ENCODE peak calls at places on chromosomes 6 and 20, in five cellular contexts. N is mesenchymal stem cell, K is H1, J is trophoblast cell, B is neuronal stem cell. S is an unnamed sample.

GRCh38 chr6:17740559-17741220 is 34.0 kb upstream of the NUP153 start:
- DNase-seq in N (no peak), K (no peak), J (no peak), B (no peak), S (no peak)

GRCh38 chr20:40956503-40956902 is 72.1 kb upstream of the TOP1 start:
- DNase-seq in N (no peak), K (peak), J (no peak), B (no peak), S (no peak)

GRCh38 chr6:40611912-40612311 is 24.7 kb upstream of the LRFN2 start:
- DNase-seq in N (no peak), K (no peak), J (no peak), B (no peak), S (no peak)

GRCh38 chr20:35648836-35649235 is 15.9 kb downstream of the CPNE1 start:
- DNase-seq in N (no peak), K (no peak), J (no peak), B (no peak), S (no peak)

GRCh38 chr20:3282271-3283221 is 43.6 kb upstream of the SLC4A11 start:
- DNase-seq in N (no peak), K (no peak), J (peak), B (no peak), S (peak)

GRCh38 chr6:53544050-53544499 is 826 bp downstream of the GCLC start:
- DNase-seq in N (peak), K (no peak), J (peak), B (peak), S (no peak)

GRCh38 chr20:62606551-62607201 is 35.6 kb upstream of the SLCO4A1 start:
- DNase-seq in N (no peak), K (no peak), J (no peak), B (no peak), S (no peak)

GRCh38 chr6:105519954-105520353 is 117.1 kb upstream of the PREP start:
- DNase-seq in N (no peak), K (no peak), J (no peak), B (no peak), S (no peak)

GRCh38 chr20:10793741-10794140 is 119.9 kb upstream of the JAG1 start:
- DNase-seq in N (no peak), K (peak), J (no peak), B (no peak), S (peak)

GRCh38 chr20:34512266-34512954 is 3.8 kb upstream of the DYNLRB1 start:
- DNase-seq in N (peak), K (no peak), J (no peak), B (no peak), S (no peak)

GRCh38 chr6:77463308-77463880 is at the start of gene HTR1B:
- DNase-seq in N (peak), K (peak), J (no peak), B (peak), S (peak)

GRCh38 chr6:79913369-79913768 is 34.0 kb downstream of the ELOVL4 start:
- DNase-seq in N (no peak), K (no peak), J (no peak), B (no peak), S (no peak)

GRCh38 chr6:44456070-44456965 is 68.8 kb downstream of the CDC5L start:
- DNase-seq in N (peak), K (no peak), J (peak), B (peak), S (no peak)

GRCh38 chr6:127343753-127344659 is 597 bp upstream of the ECHDC1 start:
- DNase-seq in N (peak), K (no peak), J (no peak), B (peak), S (no peak)

GRCh38 chr20:45036044-45036755 is 64.7 kb downstream of the KCNS1 start:
- DNase-seq in N (peak), K (no peak), J (peak), B (no peak), S (no peak)

GRCh38 chr6:6820688-6821238 is 232.2 kb downstream of the LY86 start:
- DNase-seq in N (no peak), K (no peak), J (no peak), B (peak), S (peak)

GRCh38 chr6:149963212-149963461 is 606 bp upstream of the ULBP1 start:
- DNase-seq in N (peak), K (peak), J (peak), B (no peak), S (peak)

GRCh38 chr6:41799517-41799916 is 12.0 kb downstream of the TOMM6 start:
- DNase-seq in N (no peak), K (no peak), J (no peak), B (no peak), S (no peak)

GRCh38 chr6:66986940-66987339 is 1279.9 kb upstream of the EYS start:
- DNase-seq in N (no peak), K (no peak), J (no peak), B (no peak), S (no peak)

GRCh38 chr6:36769161-36769675 is 70.0 kb downstream of the CPNE5 start:
- DNase-seq in N (peak), K (no peak), J (peak), B (no peak), S (no peak)

GRCh38 chr6:111605100-111605748 is 454 bp downstream of the TRAF3IP2 start:
- DNase-seq in N (peak), K (peak), J (peak), B (no peak), S (peak)

GRCh38 chr20:24964518-24964838 is 15.4 kb downstream of the CST7 start:
- DNase-seq in N (no peak), K (no peak), J (no peak), B (no peak), S (peak)

GRCh38 chr20:4018015-4018748 is 2.8 kb upstream of the RNF24 start:
- DNase-seq in N (no peak), K (no peak), J (peak), B (no peak), S (no peak)

GRCh38 chr20:63132131-63132714 is 83.7 kb downstream of the YTHDF1 start:
- DNase-seq in N (no peak), K (no peak), J (no peak), B (no peak), S (peak)

GRCh38 chr6:54846243-54846856 is at the start of gene FAM83B:
- DNase-seq in N (peak), K (peak), J (peak), B (peak), S (peak)

GRCh38 chr6:91029211-91029610 is 442.3 kb upstream of the MAP3K7 start:
- DNase-seq in N (no peak), K (no peak), J (no peak), B (no peak), S (no peak)

GRCh38 chr6:125174626-125175025 is 21.1 kb downstream of the TPD52L1 start:
- DNase-seq in N (no peak), K (no peak), J (no peak), B (no peak), S (no peak)

GRCh38 chr6:132843316-132844040 is 29.1 kb downstream of the RPS12 start:
- DNase-seq in N (no peak), K (no peak), J (no peak), B (no peak), S (no peak)

GRCh38 chr6:35061102-35061615 is 80.0 kb downstream of the TCP11 start:
- DNase-seq in N (no peak), K (no peak), J (no peak), B (no peak), S (no peak)

GRCh38 chr20:63491635-63492230 is 7.2 kb downstream of the EEF1A2 start:
- DNase-seq in N (no peak), K (no peak), J (no peak), B (no peak), S (no peak)

GRCh38 chr20:13425401-13425800 is 204.3 kb downstream of the ISM1 start:
- DNase-seq in N (no peak), K (no peak), J (no peak), B (no peak), S (no peak)

GRCh38 chr6:80464901-80465300 is 358.4 kb downstream of the BCKDHB start:
- DNase-seq in N (no peak), K (no peak), J (no peak), B (no peak), S (peak)

GRCh38 chr6:169620171-169621125 is 81.4 kb downstream of the WDR27 start:
- DNase-seq in N (peak), K (no peak), J (peak), B (no peak), S (no peak)

GRCh38 chr6:75275067-75275466 is 9.5 kb downstream of the TMEM30A start:
- DNase-seq in N (peak), K (no peak), J (no peak), B (no peak), S (no peak)

GRCh38 chr20:45300961-45301360 is 5.7 kb upstream of the RBPJL start:
- DNase-seq in N (peak), K (peak), J (no peak), B (no peak), S (peak)

GRCh38 chr6:159691133-159691962 is 1.7 kb downstream of the SOD2 start:
- DNase-seq in N (peak), K (no peak), J (peak), B (no peak), S (no peak)

GRCh38 chr6:382883-383420 is 8.6 kb upstream of the IRF4 start:
- DNase-seq in N (no peak), K (no peak), J (no peak), B (no peak), S (no peak)

GRCh38 chr6:1625352-1625773 is 15.6 kb downstream of the FOXC1 start:
- DNase-seq in N (no peak), K (no peak), J (no peak), B (no peak), S (no peak)

GRCh38 chr20:32823078-32823477 is 3.3 kb downstream of the MAPRE1 start:
- DNase-seq in N (peak), K (no peak), J (peak), B (no peak), S (no peak)

GRCh38 chr20:63955281-63955845 is 853 bp downstream of the UCKL1 start:
- DNase-seq in N (peak), K (peak), J (no peak), B (no peak), S (no peak)

DNA sequence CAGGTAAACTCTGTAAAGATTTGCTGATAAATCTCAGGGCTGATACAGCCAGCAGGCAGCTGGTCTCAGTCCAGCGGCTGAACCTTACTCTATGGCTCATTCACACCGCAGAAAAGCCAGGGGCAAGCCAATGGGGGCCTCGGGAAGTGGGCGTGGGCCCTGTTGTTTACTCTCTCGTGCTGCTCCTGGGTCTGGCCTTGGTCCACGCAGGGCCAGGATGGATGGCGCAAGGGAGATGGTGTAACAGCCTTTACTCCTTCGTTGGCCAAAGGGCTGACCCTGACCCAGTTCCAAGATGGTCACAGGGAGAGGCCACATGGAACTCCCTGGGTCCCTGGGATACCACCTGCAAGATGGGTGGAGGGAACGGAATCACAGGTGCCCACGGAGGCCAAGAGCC is 16.2 kb downstream of the KCNK17 start:
- DNase-seq in N (no peak), K (no peak), J (no peak), B (no peak), S (no peak)
- H2BK12ac ChIP-seq in N (no peak), K (no peak), J (no peak), B (no peak), S (no peak)

DNA sequence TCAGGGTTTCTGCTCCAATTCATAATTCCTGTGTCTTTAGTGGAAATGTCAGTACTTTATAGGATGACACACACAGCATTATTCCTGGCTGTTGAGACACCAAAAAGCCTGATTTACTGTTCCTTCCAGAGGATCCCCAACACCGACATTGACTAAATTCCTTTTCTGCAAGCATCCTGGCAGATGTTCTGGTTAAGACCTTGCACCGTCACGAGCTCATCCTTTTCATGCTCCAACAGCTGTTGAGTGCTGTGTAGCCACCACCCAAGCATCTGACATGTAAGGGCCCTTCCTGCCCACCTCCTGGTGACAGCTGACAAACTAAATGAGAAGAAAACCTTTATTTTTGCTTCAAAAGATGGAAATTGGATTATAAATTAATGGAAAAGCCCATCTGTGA is 284.3 kb upstream of the SULF2 start:
- DNase-seq in N (no peak), K (no peak), J (no peak), B (no peak), S (no peak)
- H4K91ac ChIP-seq in N (no peak), K (no peak), J (no peak), B (no peak), S (no peak)

GRCh38 chr20:31701591-31701990 is 21.1 kb downstream of the BCL2L1 start:
- DNase-seq in N (no peak), K (no peak), J (no peak), B (no peak), S (no peak)
- H3K27ac ChIP-seq in N (peak), K (no peak), J (no peak), B (no peak), S (no peak)

DNA sequence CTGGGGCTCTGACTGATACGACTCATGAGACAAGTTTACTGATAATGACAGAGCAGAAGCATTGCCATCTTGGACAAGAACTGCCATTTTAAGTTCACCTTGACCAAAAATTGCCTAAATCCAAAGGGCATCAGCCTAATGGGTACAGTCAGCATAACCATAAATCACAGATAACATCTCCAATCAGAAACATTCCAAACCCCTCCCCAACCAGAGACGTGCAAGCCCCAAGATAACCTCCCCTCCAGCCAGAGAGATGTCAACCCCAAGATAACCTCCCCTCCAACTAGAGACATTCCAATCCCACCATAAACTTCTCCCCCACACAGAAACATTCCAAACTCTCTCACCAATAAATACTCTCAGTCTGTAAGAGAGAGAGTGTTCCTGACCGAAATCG is 10.5 kb downstream of the GPLD1 start:
- DNase-seq in N (no peak), K (no peak), J (no peak), B (no peak), S (no peak)
- H2BK12ac ChIP-seq in N (no peak), K (no peak), J (no peak), B (no peak), S (no peak)

GRCh38 chr6:33317668-33318425 is at the start of gene ZBTB22:
- DNase-seq in N (peak), K (peak), J (peak), B (peak), S (peak)
- H4K91ac ChIP-seq in N (no peak), K (no peak), J (peak), B (no peak), S (no peak)

DNA sequence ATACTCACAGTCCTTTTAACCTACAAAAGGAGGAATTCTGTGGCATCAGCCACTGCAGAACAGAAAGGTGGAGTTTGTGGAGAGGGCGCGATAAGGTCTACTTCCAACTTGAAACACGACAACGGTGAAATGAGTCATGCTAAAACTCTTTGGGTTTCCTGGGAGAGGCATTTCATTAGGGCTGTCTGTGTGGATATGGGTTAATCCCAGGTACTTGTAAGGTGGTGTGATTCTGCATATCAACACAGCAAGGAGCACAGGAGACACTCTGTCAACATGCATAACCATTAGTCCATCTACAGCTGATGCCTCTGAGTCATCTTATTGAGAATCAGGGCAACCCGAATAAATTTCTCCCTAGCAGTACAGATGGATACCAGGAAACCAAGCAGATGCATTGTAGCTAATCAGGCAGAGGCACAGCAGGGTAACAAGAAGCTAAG is 315.9 kb upstream of the SOX4 start:
- DNase-seq in N (no peak), K (no peak), J (peak), B (no peak), S (no peak)
- H3K27ac ChIP-seq in N (no peak), K (no peak), J (no peak), B (peak), S (no peak)

S was measured in H9.